ENCODE peak calls at places on chromosomes 12 and 14, in eight cellular contexts. Y is SK-N-SH, Z is ovary, S is tibial nerve, W is upper lobe of left lung, N is H1, V is A549, H is stomach. L is an unnamed sample.

GRCh38 chr14:65703996-65704395 is 291.5 kb downstream of the FUT8 start:
- DNase-seq in Y (no peak), Z (no peak), S (no peak), W (no peak), N (no peak), V (no peak), H (no peak), L (no peak)

GRCh38 chr14:63078606-63079005 is 33.3 kb upstream of the KCNH5 start:
- DNase-seq in Y (no peak), Z (no peak), S (no peak), W (no peak), N (no peak), V (no peak), H (no peak), L (no peak)

GRCh38 chr12:121753844-121754264 is 39.6 kb downstream of the RHOF start:
- DNase-seq in Y (no peak), Z (no peak), S (peak; percentile 18), W (peak; percentile 88), N (no peak), V (no peak), H (peak; percentile 79), L (no peak)

GRCh38 chr12:107574691-107575090 is 110.9 kb upstream of the PWP1 start:
- DNase-seq in Y (no peak), Z (no peak), S (no peak), W (no peak), N (no peak), V (no peak), H (no peak), L (no peak)

GRCh38 chr12:56528836-56529235 is 7.2 kb downstream of the RBMS2 start:
- DNase-seq in Y (no peak), Z (no peak), S (no peak), W (no peak), N (no peak), V (no peak), H (no peak), L (no peak)

GRCh38 chr12:4446335-4446734 is 720 bp upstream of the FGF6 start:
- DNase-seq in Y (no peak), Z (no peak), S (no peak), W (no peak), N (peak; percentile 14), V (no peak), H (no peak), L (no peak)

GRCh38 chr12:64258576-64258975 is 36.5 kb upstream of the KICS2 start:
- DNase-seq in Y (no peak), Z (no peak), S (no peak), W (no peak), N (no peak), V (no peak), H (no peak), L (no peak)

GRCh38 chr12:102120886-102121285 is 903 bp downstream of the PARPBP start:
- DNase-seq in Y (peak; percentile 22), Z (no peak), S (no peak), W (no peak), N (no peak), V (peak; percentile 38), H (no peak), L (no peak)

GRCh38 chr12:111607239-111607638 is 8.1 kb upstream of the ATXN2 start:
- DNase-seq in Y (no peak), Z (no peak), S (no peak), W (no peak), N (no peak), V (no peak), H (no peak), L (no peak)

GRCh38 chr12:51631591-51631990 is 40.6 kb downstream of the SCN8A start:
- DNase-seq in Y (no peak), Z (no peak), S (no peak), W (no peak), N (no peak), V (peak; percentile 53), H (no peak), L (no peak)

GRCh38 chr14:26841920-26842741 is 244.3 kb upstream of the NOVA1 start:
- DNase-seq in Y (no peak), Z (peak; percentile 21), S (peak; percentile 46), W (peak; percentile 66), N (no peak), V (peak; percentile 96), H (peak; percentile 26), L (peak; percentile 80)

GRCh38 chr14:92352158-92352985 is 29.4 kb downstream of the SLC24A4 start:
- DNase-seq in Y (no peak), Z (no peak), S (no peak), W (peak; percentile 35), N (peak; percentile 71), V (peak; percentile 61), H (no peak), L (no peak)
- TF ChIP-seq CTCF in Y (peak; percentile 53), Z (no peak), S (no peak), W (peak; percentile 14), N (no peak), V (peak; percentile 49), H (no peak), L (no peak)

GRCh38 chr12:129379076-129379804 is 524.6 kb downstream of the TMEM132D start:
- DNase-seq in Y (no peak), Z (no peak), S (no peak), W (no peak), N (no peak), V (no peak), H (no peak), L (no peak)
- TF ChIP-seq EP300 in Y (no peak), Z (no peak), S (no peak), W (no peak), N (no peak), V (no peak), H (no peak), L (no peak)

GRCh38 chr14:80206351-80206750 is 5.0 kb downstream of the DIO2 start:
- DNase-seq in Y (no peak), Z (no peak), S (no peak), W (no peak), N (no peak), V (no peak), H (no peak), L (no peak)

GRCh38 chr14:80208426-80208950 is 2.8 kb downstream of the DIO2 start:
- DNase-seq in Y (no peak), Z (no peak), S (no peak), W (no peak), N (no peak), V (peak; percentile 48), H (no peak), L (no peak)

GRCh38 chr14:80200093-80200492 is 11.2 kb downstream of the DIO2 start:
- DNase-seq in Y (no peak), Z (no peak), S (no peak), W (no peak), N (no peak), V (no peak), H (no peak), L (no peak)

GRCh38 chr14:80202888-80203562 is 8.3 kb downstream of the DIO2 start:
- DNase-seq in Y (peak; percentile 20), Z (no peak), S (no peak), W (no peak), N (peak; percentile 93), V (peak; percentile 45), H (peak; percentile 31), L (no peak)
- TF ChIP-seq CTCF in Y (peak; percentile 50), Z (no peak), S (no peak), W (no peak), N (peak; percentile 93), V (peak; percentile 9), H (no peak), L (no peak)

GRCh38 chr12:118144499-118144898 is 8.6 kb downstream of the PEBP1 start:
- DNase-seq in Y (no peak), Z (no peak), S (no peak), W (no peak), N (no peak), V (no peak), H (no peak), L (no peak)
- TF ChIP-seq EP300 in Y (no peak), Z (no peak), S (no peak), W (no peak), N (no peak), V (no peak), H (no peak), L (no peak)

GRCh38 chr12:108854055-108854452 is 3.3 kb downstream of the SSH1 start:
- DNase-seq in Y (no peak), Z (no peak), S (no peak), W (peak; percentile 62), N (no peak), V (peak; percentile 82), H (no peak), L (no peak)

GRCh38 chr12:108853426-108853825 is 4.0 kb downstream of the SSH1 start:
- DNase-seq in Y (no peak), Z (no peak), S (no peak), W (no peak), N (no peak), V (no peak), H (no peak), L (no peak)

GRCh38 chr12:108852674-108853073 is 4.7 kb downstream of the SSH1 start:
- DNase-seq in Y (no peak), Z (no peak), S (no peak), W (no peak), N (no peak), V (peak; percentile 66), H (no peak), L (peak; percentile 28)

GRCh38 chr12:108849653-108850052 is 7.7 kb downstream of the SSH1 start:
- DNase-seq in Y (peak; percentile 38), Z (no peak), S (no peak), W (no peak), N (no peak), V (peak; percentile 47), H (no peak), L (peak; percentile 34)

GRCh38 chr12:108850854-108851573 is 6.4 kb downstream of the SSH1 start:
- DNase-seq in Y (peak; percentile 85), Z (no peak), S (no peak), W (peak; percentile 68), N (no peak), V (peak; percentile 89), H (no peak), L (no peak)
- TF ChIP-seq CTCF in Y (peak; percentile 44), Z (no peak), S (no peak), W (no peak), N (no peak), V (peak; percentile 34), H (no peak), L (no peak)

GRCh38 chr14:32726516-32726915 is 212.2 kb upstream of the NPAS3 start:
- DNase-seq in Y (no peak), Z (no peak), S (no peak), W (no peak), N (no peak), V (no peak), H (no peak), L (no peak)
- TF ChIP-seq EP300 in Y (no peak), Z (no peak), S (no peak), W (no peak), N (no peak), V (no peak), H (no peak), L (no peak)

DNA sequence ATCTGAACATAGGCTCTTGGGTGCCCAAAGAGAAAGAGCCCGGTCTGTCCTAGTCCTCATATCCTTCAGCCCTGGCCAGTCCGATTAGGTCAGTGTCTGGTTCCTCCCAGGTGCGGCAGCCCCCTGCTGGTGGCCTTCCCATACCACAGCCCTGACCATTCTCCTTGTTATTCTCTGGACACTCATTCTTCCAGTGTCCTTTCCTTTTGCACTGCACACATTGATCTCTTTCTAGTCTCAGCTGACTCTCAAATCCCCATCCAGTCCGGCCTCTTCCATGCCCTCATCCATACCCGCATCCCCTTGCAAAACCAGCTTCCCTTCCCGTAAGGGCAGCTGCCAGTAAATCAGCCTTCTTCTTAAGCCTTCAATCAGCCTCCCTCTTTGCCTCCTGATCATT is 1316.3 kb downstream of the TMEM121 start:
- DNase-seq in Y (peak; percentile 54), Z (peak; percentile 44), S (no peak), W (no peak), N (no peak), V (peak; percentile 56), H (peak; percentile 46), L (no peak)
- TF ChIP-seq CTCF in Y (peak; percentile 73), Z (no peak), S (no peak), W (peak; percentile 25), N (no peak), V (peak; percentile 47), H (peak; percentile 20), L (peak; percentile 9)